ENCODE peak calls at places on chromosomes 5 and 9, in eight cellular contexts. One of them, this sample, is unnamed.

GRCh38 chr5:9497347-9497746 is 48.5 kb downstream of the SEMA5A start:
- DNase-seq in WERI-Rb-1: no peak
- DNase-seq in tibial nerve: no peak
- DNase-seq in RWPE1: no peak
- DNase-seq in mammary epithelial cell: no peak
- DNase-seq in transverse colon: no peak
- DNase-seq in breast epithelium: no peak
- DNase-seq in DND-41: no peak
- DNase-seq in this sample: no peak

GRCh38 chr5:34026089-34026761 is 16.8 kb downstream of the C1QTNF3 start:
- DNase-seq in tibial nerve: no peak
- DNase-seq in mammary epithelial cell: no peak
- DNase-seq in breast epithelium: no peak
- DNase-seq in RWPE1: no peak
- DNase-seq in DND-41: no peak
- DNase-seq in WERI-Rb-1: no peak
- DNase-seq in transverse colon: no peak
- DNase-seq in this sample: no peak

GRCh38 chr5:180139731-180140626 is 68.4 kb upstream of the RNF130 start:
- DNase-seq in breast epithelium: peak
- DNase-seq in transverse colon: no peak
- DNase-seq in mammary epithelial cell: no peak
- DNase-seq in RWPE1: no peak
- DNase-seq in WERI-Rb-1: no peak
- DNase-seq in DND-41: no peak
- DNase-seq in tibial nerve: no peak
- DNase-seq in this sample: no peak

GRCh38 chr5:122707796-122708195 is 67.1 kb upstream of the SNX2 start:
- DNase-seq in mammary epithelial cell: no peak
- DNase-seq in transverse colon: no peak
- DNase-seq in DND-41: no peak
- DNase-seq in tibial nerve: no peak
- DNase-seq in RWPE1: peak
- DNase-seq in breast epithelium: no peak
- DNase-seq in WERI-Rb-1: no peak
- DNase-seq in this sample: no peak

GRCh38 chr5:41788800-41789395 is 81.3 kb downstream of the OXCT1 start:
- DNase-seq in DND-41: no peak
- DNase-seq in transverse colon: no peak
- DNase-seq in tibial nerve: no peak
- DNase-seq in breast epithelium: no peak
- DNase-seq in WERI-Rb-1: no peak
- DNase-seq in mammary epithelial cell: no peak
- DNase-seq in RWPE1: no peak
- DNase-seq in this sample: no peak

GRCh38 chr9:132163457-132163875 is 1.6 kb downstream of the NTNG2 start:
- DNase-seq in DND-41: no peak
- DNase-seq in breast epithelium: no peak
- DNase-seq in mammary epithelial cell: no peak
- DNase-seq in RWPE1: no peak
- DNase-seq in WERI-Rb-1: peak
- DNase-seq in transverse colon: no peak
- DNase-seq in tibial nerve: no peak
- DNase-seq in this sample: no peak

GRCh38 chr5:125575561-125576504 is 829.4 kb upstream of the ZNF608 start:
- DNase-seq in tibial nerve: no peak
- DNase-seq in DND-41: peak
- DNase-seq in mammary epithelial cell: no peak
- DNase-seq in RWPE1: no peak
- DNase-seq in transverse colon: peak
- DNase-seq in WERI-Rb-1: peak
- DNase-seq in breast epithelium: no peak
- DNase-seq in this sample: no peak

GRCh38 chr9:114693248-114693895 is 11.4 kb upstream of the TEX48 start:
- DNase-seq in breast epithelium: no peak
- DNase-seq in mammary epithelial cell: peak
- DNase-seq in WERI-Rb-1: no peak
- DNase-seq in RWPE1: no peak
- DNase-seq in tibial nerve: no peak
- DNase-seq in transverse colon: no peak
- DNase-seq in DND-41: no peak
- DNase-seq in this sample: no peak

GRCh38 chr5:125058185-125058826 is 311.9 kb upstream of the ZNF608 start:
- DNase-seq in mammary epithelial cell: no peak
- DNase-seq in transverse colon: no peak
- DNase-seq in WERI-Rb-1: no peak
- DNase-seq in DND-41: no peak
- DNase-seq in tibial nerve: no peak
- DNase-seq in RWPE1: no peak
- DNase-seq in breast epithelium: no peak
- DNase-seq in this sample: no peak

GRCh38 chr9:124197177-124198095 is 60.3 kb upstream of the NEK6 start:
- DNase-seq in transverse colon: peak
- DNase-seq in mammary epithelial cell: no peak
- DNase-seq in DND-41: no peak
- DNase-seq in WERI-Rb-1: no peak
- DNase-seq in RWPE1: no peak
- DNase-seq in tibial nerve: no peak
- DNase-seq in breast epithelium: no peak
- DNase-seq in this sample: no peak

GRCh38 chr5:37889612-37890317 is 49.9 kb upstream of the GDNF start:
- DNase-seq in WERI-Rb-1: no peak
- DNase-seq in tibial nerve: no peak
- DNase-seq in DND-41: no peak
- DNase-seq in transverse colon: no peak
- DNase-seq in RWPE1: peak
- DNase-seq in mammary epithelial cell: peak
- DNase-seq in breast epithelium: no peak
- DNase-seq in this sample: peak

GRCh38 chr5:179882338-179882737 is 23.7 kb upstream of the MRNIP start:
- DNase-seq in mammary epithelial cell: no peak
- DNase-seq in WERI-Rb-1: no peak
- DNase-seq in breast epithelium: no peak
- DNase-seq in tibial nerve: no peak
- DNase-seq in DND-41: no peak
- DNase-seq in RWPE1: no peak
- DNase-seq in transverse colon: no peak
- DNase-seq in this sample: no peak

GRCh38 chr9:21777701-21778100 is 24.7 kb upstream of the MTAP start:
- DNase-seq in RWPE1: no peak
- DNase-seq in tibial nerve: no peak
- DNase-seq in DND-41: no peak
- DNase-seq in transverse colon: no peak
- DNase-seq in WERI-Rb-1: no peak
- DNase-seq in breast epithelium: no peak
- DNase-seq in mammary epithelial cell: peak
- DNase-seq in this sample: no peak

GRCh38 chr9:126671983-126672382 is 58.3 kb downstream of the LMX1B start:
- DNase-seq in mammary epithelial cell: no peak
- DNase-seq in RWPE1: no peak
- DNase-seq in breast epithelium: no peak
- DNase-seq in tibial nerve: no peak
- DNase-seq in DND-41: no peak
- DNase-seq in WERI-Rb-1: no peak
- DNase-seq in transverse colon: no peak
- DNase-seq in this sample: no peak

GRCh38 chr9:113376634-113377531 is at the start of gene HDHD3:
- DNase-seq in mammary epithelial cell: peak
- DNase-seq in breast epithelium: peak
- DNase-seq in DND-41: peak
- DNase-seq in WERI-Rb-1: peak
- DNase-seq in transverse colon: peak
- DNase-seq in tibial nerve: peak
- DNase-seq in RWPE1: peak
- DNase-seq in this sample: no peak

GRCh38 chr5:159655757-159656409 is 260.4 kb upstream of the ADRA1B start:
- DNase-seq in RWPE1: no peak
- DNase-seq in breast epithelium: no peak
- DNase-seq in DND-41: no peak
- DNase-seq in mammary epithelial cell: no peak
- DNase-seq in WERI-Rb-1: no peak
- DNase-seq in tibial nerve: no peak
- DNase-seq in transverse colon: no peak
- DNase-seq in this sample: no peak

GRCh38 chr5:173454381-173454763 is 126.2 kb upstream of the STC2 start:
- DNase-seq in breast epithelium: no peak
- DNase-seq in mammary epithelial cell: no peak
- DNase-seq in DND-41: no peak
- DNase-seq in tibial nerve: no peak
- DNase-seq in WERI-Rb-1: no peak
- DNase-seq in transverse colon: no peak
- DNase-seq in RWPE1: peak
- DNase-seq in this sample: no peak

GRCh38 chr9:81607593-81608288 is 81.6 kb downstream of the TLE1 start:
- DNase-seq in DND-41: no peak
- DNase-seq in tibial nerve: no peak
- DNase-seq in transverse colon: no peak
- DNase-seq in RWPE1: no peak
- DNase-seq in WERI-Rb-1: no peak
- DNase-seq in breast epithelium: no peak
- DNase-seq in mammary epithelial cell: no peak
- DNase-seq in this sample: no peak

GRCh38 chr5:111173476-111173875 is 50.7 kb upstream of the CAMK4 start:
- DNase-seq in RWPE1: no peak
- DNase-seq in DND-41: no peak
- DNase-seq in breast epithelium: no peak
- DNase-seq in WERI-Rb-1: no peak
- DNase-seq in mammary epithelial cell: no peak
- DNase-seq in transverse colon: no peak
- DNase-seq in tibial nerve: no peak
- DNase-seq in this sample: no peak

GRCh38 chr9:110573305-110573704 is 6.2 kb downstream of the SVEP1 start:
- DNase-seq in RWPE1: no peak
- DNase-seq in WERI-Rb-1: no peak
- DNase-seq in tibial nerve: no peak
- DNase-seq in breast epithelium: no peak
- DNase-seq in DND-41: no peak
- DNase-seq in mammary epithelial cell: no peak
- DNase-seq in transverse colon: no peak
- DNase-seq in this sample: no peak

GRCh38 chr9:110575169-110575568 is 4.4 kb downstream of the SVEP1 start:
- DNase-seq in transverse colon: no peak
- DNase-seq in breast epithelium: no peak
- DNase-seq in mammary epithelial cell: no peak
- DNase-seq in WERI-Rb-1: no peak
- DNase-seq in DND-41: no peak
- DNase-seq in RWPE1: no peak
- DNase-seq in tibial nerve: no peak
- DNase-seq in this sample: no peak

GRCh38 chr9:110578575-110578895 is 1.0 kb downstream of the SVEP1 start:
- DNase-seq in WERI-Rb-1: no peak
- DNase-seq in tibial nerve: no peak
- DNase-seq in RWPE1: no peak
- DNase-seq in mammary epithelial cell: peak
- DNase-seq in transverse colon: no peak
- DNase-seq in DND-41: no peak
- DNase-seq in breast epithelium: no peak
- DNase-seq in this sample: no peak

GRCh38 chr9:110578896-110579752 is at the start of gene SVEP1:
- DNase-seq in mammary epithelial cell: peak
- DNase-seq in tibial nerve: peak
- DNase-seq in breast epithelium: no peak
- DNase-seq in RWPE1: peak
- DNase-seq in WERI-Rb-1: no peak
- DNase-seq in transverse colon: no peak
- DNase-seq in DND-41: no peak
- DNase-seq in this sample: no peak

DNA sequence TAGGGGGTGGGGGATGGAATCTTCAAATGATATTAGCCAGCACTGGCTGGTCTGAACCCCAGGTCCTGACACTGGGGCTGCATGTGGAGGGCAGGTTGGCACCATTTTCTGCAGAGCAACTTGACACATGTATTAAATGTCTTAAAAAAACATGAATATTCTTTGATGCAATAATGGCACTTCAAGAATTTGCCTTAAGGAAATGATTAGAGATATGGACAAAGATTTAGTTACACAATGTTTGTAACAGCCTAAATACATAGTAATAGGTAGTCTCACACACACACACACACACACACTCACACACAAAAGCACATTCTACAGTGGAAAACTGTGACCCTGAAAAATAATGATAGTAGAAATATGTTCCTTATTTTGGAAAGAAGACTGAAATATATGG is 3.6 kb downstream of the SVEP1 start:
- DNase-seq in DND-41: no peak
- DNase-seq in WERI-Rb-1: no peak
- DNase-seq in transverse colon: no peak
- DNase-seq in RWPE1: no peak
- DNase-seq in breast epithelium: no peak
- DNase-seq in tibial nerve: no peak
- DNase-seq in mammary epithelial cell: no peak
- DNase-seq in this sample: no peak
- H3K27ac ChIP-seq in DND-41: no peak
- H3K27ac ChIP-seq in WERI-Rb-1: no peak
- H3K27ac ChIP-seq in transverse colon: no peak
- H3K27ac ChIP-seq in RWPE1: no peak
- H3K27ac ChIP-seq in breast epithelium: no peak
- H3K27ac ChIP-seq in tibial nerve: no peak
- H3K27ac ChIP-seq in mammary epithelial cell: no peak
- H3K27ac ChIP-seq in this sample: no peak

GRCh38 chr5:102959055-102959454 is 160.9 kb downstream of the GIN1 start:
- DNase-seq in transverse colon: no peak
- DNase-seq in DND-41: no peak
- DNase-seq in mammary epithelial cell: peak
- DNase-seq in WERI-Rb-1: no peak
- DNase-seq in RWPE1: peak
- DNase-seq in tibial nerve: no peak
- DNase-seq in breast epithelium: no peak
- DNase-seq in this sample: peak
- H3K27ac ChIP-seq in transverse colon: no peak
- H3K27ac ChIP-seq in DND-41: no peak
- H3K27ac ChIP-seq in mammary epithelial cell: peak
- H3K27ac ChIP-seq in WERI-Rb-1: no peak
- H3K27ac ChIP-seq in RWPE1: no peak
- H3K27ac ChIP-seq in tibial nerve: no peak
- H3K27ac ChIP-seq in breast epithelium: no peak
- H3K27ac ChIP-seq in this sample: peak

DNA sequence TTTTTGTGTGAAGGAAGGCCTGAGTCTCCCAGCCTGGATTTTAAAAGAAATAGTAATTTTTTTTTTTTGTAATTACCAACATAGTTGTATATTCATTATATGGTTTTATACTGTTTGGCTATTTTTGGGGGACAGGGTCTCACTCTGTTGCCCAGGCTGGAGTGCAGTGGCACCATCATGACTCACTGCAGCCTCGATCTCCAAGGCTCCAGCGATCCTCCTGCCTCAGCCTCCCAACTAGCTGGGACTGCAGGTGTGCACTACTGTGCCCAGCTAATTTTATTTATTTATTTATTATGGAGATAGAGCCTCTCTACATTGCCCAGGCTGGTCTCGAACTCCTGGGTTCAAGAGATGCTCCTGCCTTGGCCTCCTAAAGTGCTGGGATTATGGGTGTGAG is 5.1 kb downstream of the LRRC8A start:
- DNase-seq in DND-41: no peak
- DNase-seq in breast epithelium: no peak
- DNase-seq in tibial nerve: no peak
- DNase-seq in mammary epithelial cell: no peak
- DNase-seq in WERI-Rb-1: no peak
- DNase-seq in RWPE1: no peak
- DNase-seq in transverse colon: no peak
- DNase-seq in this sample: no peak
- H3K27ac ChIP-seq in DND-41: no peak
- H3K27ac ChIP-seq in breast epithelium: no peak
- H3K27ac ChIP-seq in tibial nerve: no peak
- H3K27ac ChIP-seq in mammary epithelial cell: no peak
- H3K27ac ChIP-seq in WERI-Rb-1: no peak
- H3K27ac ChIP-seq in RWPE1: peak
- H3K27ac ChIP-seq in transverse colon: peak
- H3K27ac ChIP-seq in this sample: peak

GRCh38 chr5:56480305-56481146 is 247.4 kb upstream of the ANKRD55 start:
- DNase-seq in transverse colon: peak
- DNase-seq in WERI-Rb-1: no peak
- DNase-seq in DND-41: no peak
- DNase-seq in tibial nerve: peak
- DNase-seq in breast epithelium: peak
- DNase-seq in mammary epithelial cell: peak
- DNase-seq in RWPE1: peak
- DNase-seq in this sample: no peak
- H3K27ac ChIP-seq in transverse colon: peak
- H3K27ac ChIP-seq in WERI-Rb-1: no peak
- H3K27ac ChIP-seq in DND-41: no peak
- H3K27ac ChIP-seq in tibial nerve: peak
- H3K27ac ChIP-seq in breast epithelium: peak
- H3K27ac ChIP-seq in mammary epithelial cell: no peak
- H3K27ac ChIP-seq in RWPE1: peak
- H3K27ac ChIP-seq in this sample: no peak

This sample was measured in epithelial cell of prostate.